ENCODE peak calls at places on chromosome 2, in six cellular contexts. One of them, this sample, is unnamed.

GRCh38 chr2:179898873-179899272 is 37.5 kb upstream of the ZNF385B start:
- DNase-seq in B cell: no peak
- DNase-seq in tibial artery: no peak
- DNase-seq in CD4-positive, alpha-beta T cell: no peak
- DNase-seq in fibroblast of lung: peak
- DNase-seq in foreskin fibroblast: peak
- DNase-seq in this sample: peak

GRCh38 chr2:101820519-101820918 is 123.0 kb downstream of the MAP4K4 start:
- DNase-seq in tibial artery: no peak
- DNase-seq in CD4-positive, alpha-beta T cell: no peak
- DNase-seq in B cell: no peak
- DNase-seq in fibroblast of lung: peak
- DNase-seq in foreskin fibroblast: peak
- DNase-seq in this sample: peak

GRCh38 chr2:24359129-24359528 is 1.2 kb downstream of the ITSN2 start:
- DNase-seq in fibroblast of lung: no peak
- DNase-seq in tibial artery: no peak
- DNase-seq in CD4-positive, alpha-beta T cell: no peak
- DNase-seq in foreskin fibroblast: no peak
- DNase-seq in B cell: no peak
- DNase-seq in this sample: no peak

GRCh38 chr2:190744041-190744440 is 95.2 kb downstream of the NAB1 start:
- DNase-seq in fibroblast of lung: no peak
- DNase-seq in tibial artery: no peak
- DNase-seq in foreskin fibroblast: no peak
- DNase-seq in B cell: no peak
- DNase-seq in CD4-positive, alpha-beta T cell: no peak
- DNase-seq in this sample: no peak

GRCh38 chr2:181812106-181812745 is 79.3 kb upstream of the ITPRID2 start:
- DNase-seq in foreskin fibroblast: no peak
- DNase-seq in CD4-positive, alpha-beta T cell: no peak
- DNase-seq in tibial artery: no peak
- DNase-seq in B cell: no peak
- DNase-seq in fibroblast of lung: peak
- DNase-seq in this sample: peak

GRCh38 chr2:70946832-70947442 is 11.2 kb downstream of the ATP6V1B1 start:
- DNase-seq in CD4-positive, alpha-beta T cell: peak
- DNase-seq in foreskin fibroblast: peak
- DNase-seq in B cell: peak
- DNase-seq in tibial artery: peak
- DNase-seq in fibroblast of lung: peak
- DNase-seq in this sample: peak

GRCh38 chr2:169479257-169480078 is at the start of gene BBS5:
- DNase-seq in tibial artery: peak
- DNase-seq in foreskin fibroblast: peak
- DNase-seq in fibroblast of lung: peak
- DNase-seq in CD4-positive, alpha-beta T cell: peak
- DNase-seq in B cell: peak
- DNase-seq in this sample: peak

GRCh38 chr2:231604101-231604684 is 11.5 kb downstream of the TEX44 start:
- DNase-seq in CD4-positive, alpha-beta T cell: peak
- DNase-seq in tibial artery: peak
- DNase-seq in fibroblast of lung: no peak
- DNase-seq in B cell: peak
- DNase-seq in foreskin fibroblast: no peak
- DNase-seq in this sample: peak

GRCh38 chr2:23549051-23549450 is 164.1 kb downstream of the KLHL29 start:
- DNase-seq in fibroblast of lung: peak
- DNase-seq in CD4-positive, alpha-beta T cell: no peak
- DNase-seq in tibial artery: no peak
- DNase-seq in B cell: no peak
- DNase-seq in foreskin fibroblast: no peak
- DNase-seq in this sample: no peak

GRCh38 chr2:235630723-235631122 is 136.9 kb downstream of the AGAP1 start:
- DNase-seq in CD4-positive, alpha-beta T cell: no peak
- DNase-seq in foreskin fibroblast: no peak
- DNase-seq in B cell: no peak
- DNase-seq in fibroblast of lung: no peak
- DNase-seq in tibial artery: no peak
- DNase-seq in this sample: no peak

GRCh38 chr2:224645722-224646121 is 60.6 kb upstream of the CUL3 start:
- DNase-seq in CD4-positive, alpha-beta T cell: no peak
- DNase-seq in fibroblast of lung: no peak
- DNase-seq in B cell: no peak
- DNase-seq in tibial artery: no peak
- DNase-seq in foreskin fibroblast: no peak
- DNase-seq in this sample: no peak

GRCh38 chr2:108935231-108935863 is 53.7 kb downstream of the EDAR start:
- DNase-seq in tibial artery: no peak
- DNase-seq in foreskin fibroblast: no peak
- DNase-seq in fibroblast of lung: no peak
- DNase-seq in CD4-positive, alpha-beta T cell: no peak
- DNase-seq in B cell: no peak
- DNase-seq in this sample: no peak

GRCh38 chr2:42189235-42189566 is 20.0 kb downstream of the EML4 start:
- DNase-seq in tibial artery: no peak
- DNase-seq in foreskin fibroblast: no peak
- DNase-seq in fibroblast of lung: no peak
- DNase-seq in B cell: no peak
- DNase-seq in CD4-positive, alpha-beta T cell: no peak
- DNase-seq in this sample: no peak

GRCh38 chr2:232624554-232624842 is 8.9 kb upstream of the EFHD1 start:
- DNase-seq in B cell: no peak
- DNase-seq in tibial artery: no peak
- DNase-seq in CD4-positive, alpha-beta T cell: no peak
- DNase-seq in foreskin fibroblast: no peak
- DNase-seq in fibroblast of lung: no peak
- DNase-seq in this sample: peak

GRCh38 chr2:47402805-47403691 is at the start of gene MSH2:
- DNase-seq in CD4-positive, alpha-beta T cell: peak
- DNase-seq in foreskin fibroblast: peak
- DNase-seq in fibroblast of lung: peak
- DNase-seq in tibial artery: peak
- DNase-seq in B cell: peak
- DNase-seq in this sample: peak

GRCh38 chr2:241582328-241582727 is 23.8 kb downstream of the BOK start:
- DNase-seq in foreskin fibroblast: no peak
- DNase-seq in B cell: no peak
- DNase-seq in CD4-positive, alpha-beta T cell: no peak
- DNase-seq in fibroblast of lung: no peak
- DNase-seq in tibial artery: no peak
- DNase-seq in this sample: no peak

GRCh38 chr2:16173893-16174692 is 233.7 kb downstream of the MYCN start:
- DNase-seq in fibroblast of lung: no peak
- DNase-seq in B cell: no peak
- DNase-seq in CD4-positive, alpha-beta T cell: no peak
- DNase-seq in tibial artery: no peak
- DNase-seq in foreskin fibroblast: no peak
- DNase-seq in this sample: no peak

GRCh38 chr2:20421336-20421987 is 25.4 kb upstream of the RHOB start:
- DNase-seq in CD4-positive, alpha-beta T cell: no peak
- DNase-seq in fibroblast of lung: no peak
- DNase-seq in tibial artery: peak
- DNase-seq in B cell: no peak
- DNase-seq in foreskin fibroblast: no peak
- DNase-seq in this sample: peak

GRCh38 chr2:20423376-20423775 is 23.5 kb upstream of the RHOB start:
- DNase-seq in CD4-positive, alpha-beta T cell: no peak
- DNase-seq in fibroblast of lung: no peak
- DNase-seq in tibial artery: peak
- DNase-seq in B cell: no peak
- DNase-seq in foreskin fibroblast: no peak
- DNase-seq in this sample: no peak

GRCh38 chr2:20423847-20424246 is 23.0 kb upstream of the RHOB start:
- DNase-seq in B cell: no peak
- DNase-seq in tibial artery: peak
- DNase-seq in CD4-positive, alpha-beta T cell: no peak
- DNase-seq in fibroblast of lung: no peak
- DNase-seq in foreskin fibroblast: no peak
- DNase-seq in this sample: no peak

GRCh38 chr2:20421988-20422678 is 24.7 kb upstream of the RHOB start:
- DNase-seq in tibial artery: peak
- DNase-seq in CD4-positive, alpha-beta T cell: no peak
- DNase-seq in fibroblast of lung: peak
- DNase-seq in B cell: no peak
- DNase-seq in foreskin fibroblast: peak
- DNase-seq in this sample: peak

GRCh38 chr2:20422679-20423271 is 24.1 kb upstream of the RHOB start:
- DNase-seq in CD4-positive, alpha-beta T cell: no peak
- DNase-seq in fibroblast of lung: no peak
- DNase-seq in foreskin fibroblast: peak
- DNase-seq in tibial artery: peak
- DNase-seq in B cell: no peak
- DNase-seq in this sample: peak
- TF ChIP-seq CTCF in CD4-positive, alpha-beta T cell: no peak
- TF ChIP-seq CTCF in fibroblast of lung: peak
- TF ChIP-seq CTCF in foreskin fibroblast: peak
- TF ChIP-seq CTCF in tibial artery: no peak
- TF ChIP-seq CTCF in B cell: no peak
- TF ChIP-seq CTCF in this sample: peak

GRCh38 chr2:172091626-172092566 is 6.6 kb downstream of the DLX1 start:
- DNase-seq in CD4-positive, alpha-beta T cell: no peak
- DNase-seq in fibroblast of lung: no peak
- DNase-seq in foreskin fibroblast: no peak
- DNase-seq in B cell: no peak
- DNase-seq in tibial artery: no peak
- DNase-seq in this sample: no peak
- TF ChIP-seq CTCF in CD4-positive, alpha-beta T cell: no peak
- TF ChIP-seq CTCF in fibroblast of lung: no peak
- TF ChIP-seq CTCF in foreskin fibroblast: no peak
- TF ChIP-seq CTCF in B cell: no peak
- TF ChIP-seq CTCF in tibial artery: no peak
- TF ChIP-seq CTCF in this sample: no peak

DNA sequence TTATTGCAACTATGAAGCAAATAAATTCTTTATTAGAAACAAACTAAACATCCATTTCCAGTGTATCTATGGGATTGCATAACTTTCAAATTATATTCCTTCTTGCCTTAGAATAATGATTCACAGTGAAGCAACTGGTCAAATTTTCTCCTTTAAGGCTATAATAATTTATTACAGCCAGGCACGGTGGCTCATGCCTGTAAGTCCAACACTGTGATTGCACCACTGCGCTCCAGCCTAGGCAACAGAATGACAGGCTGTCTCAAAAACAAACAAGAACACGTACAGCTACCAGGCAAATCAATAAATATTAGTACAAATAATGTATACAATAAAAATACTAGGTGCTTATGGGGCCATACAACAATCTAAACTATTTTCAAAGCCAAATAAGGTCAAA is 1416.2 kb downstream of the LRP1B start:
- DNase-seq in fibroblast of lung: no peak
- DNase-seq in B cell: no peak
- DNase-seq in tibial artery: no peak
- DNase-seq in foreskin fibroblast: peak
- DNase-seq in CD4-positive, alpha-beta T cell: no peak
- DNase-seq in this sample: no peak
- TF ChIP-seq CTCF in fibroblast of lung: no peak
- TF ChIP-seq CTCF in B cell: no peak
- TF ChIP-seq CTCF in tibial artery: no peak
- TF ChIP-seq CTCF in foreskin fibroblast: no peak
- TF ChIP-seq CTCF in CD4-positive, alpha-beta T cell: no peak
- TF ChIP-seq CTCF in this sample: no peak

DNA sequence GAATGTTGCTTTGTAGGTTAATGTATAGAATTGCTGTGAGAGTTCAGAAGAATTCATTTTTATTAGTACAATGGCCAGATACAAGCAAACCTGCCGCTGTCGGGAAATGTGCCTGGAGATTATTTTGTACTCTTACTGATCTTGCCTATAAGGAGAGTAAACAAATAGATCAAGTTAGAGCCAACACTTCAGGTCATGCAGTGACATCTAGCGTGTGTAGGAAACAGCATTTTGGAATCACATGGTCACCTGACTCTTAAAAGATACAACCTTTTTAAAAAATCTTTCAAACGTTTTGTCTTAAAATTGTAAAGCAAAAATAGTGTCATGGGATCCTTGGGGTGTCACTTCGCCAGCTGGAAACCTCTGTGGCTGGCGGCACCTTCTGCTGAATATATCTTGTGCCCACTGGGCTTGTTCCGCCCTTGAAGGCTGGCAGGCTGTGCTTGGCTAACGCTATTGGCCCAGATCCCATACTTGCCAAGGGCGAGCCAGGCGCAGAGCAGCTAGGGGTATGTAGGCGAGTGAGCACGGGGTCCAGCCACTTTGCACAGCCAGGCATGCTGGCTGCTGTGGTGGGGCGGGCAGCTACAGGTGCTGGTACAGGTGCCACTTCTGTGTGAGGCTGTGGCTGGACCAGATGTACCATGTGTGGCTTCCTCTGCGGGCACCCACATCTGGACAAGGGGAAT is 19.5 kb upstream of the RPRM start:
- DNase-seq in tibial artery: no peak
- DNase-seq in fibroblast of lung: no peak
- DNase-seq in B cell: no peak
- DNase-seq in foreskin fibroblast: no peak
- DNase-seq in CD4-positive, alpha-beta T cell: no peak
- DNase-seq in this sample: peak
- TF ChIP-seq CTCF in tibial artery: no peak
- TF ChIP-seq CTCF in fibroblast of lung: no peak
- TF ChIP-seq CTCF in B cell: no peak
- TF ChIP-seq CTCF in foreskin fibroblast: no peak
- TF ChIP-seq CTCF in CD4-positive, alpha-beta T cell: no peak
- TF ChIP-seq CTCF in this sample: no peak

This sample was measured in MCF 10A.